ENCODE peak calls at places on chromosomes 3 and 15, in eight cellular contexts. J is SHP77, Q is T-cell, I is PC-9, P is NCI-H2081 treated with DMSO at 0.1 percent for 48 hours, V is sigmoid colon, W is IMR-90, S is A172. K is an unnamed sample.

GRCh38 chr15:41254560-41254959 is 23.5 kb downstream of the CHP1 start:
- DNase-seq in J (no peak), Q (no peak), I (no peak), P (no peak), V (no peak), W (no peak), S (no peak), K (no peak)

GRCh38 chr3:72260590-72260914 is 475.6 kb upstream of the PROK2 start:
- DNase-seq in J (no peak), Q (no peak), I (no peak), P (no peak), V (no peak), W (no peak), S (no peak), K (no peak)

GRCh38 chr3:47781326-47781684 is 388 bp downstream of the SMARCC1 start:
- DNase-seq in J (peak), Q (peak), I (no peak), P (no peak), V (peak), W (no peak), S (no peak), K (no peak)

GRCh38 chr3:188927971-188928370 is 243.8 kb upstream of the TPRG1 start:
- DNase-seq in J (no peak), Q (no peak), I (no peak), P (no peak), V (no peak), W (no peak), S (no peak), K (no peak)

GRCh38 chr3:2937055-2937454 is 173.1 kb downstream of the IL5RA start:
- DNase-seq in J (no peak), Q (no peak), I (no peak), P (no peak), V (no peak), W (no peak), S (no peak), K (no peak)

GRCh38 chr15:91857772-91858171 is 4.3 kb downstream of the SLCO3A1 start:
- DNase-seq in J (no peak), Q (no peak), I (no peak), P (no peak), V (no peak), W (no peak), S (no peak), K (no peak)

GRCh38 chr3:65783117-65783516 is 255.6 kb downstream of the MAGI1 start:
- DNase-seq in J (no peak), Q (no peak), I (no peak), P (no peak), V (no peak), W (peak), S (no peak), K (no peak)

GRCh38 chr15:45157056-45157455 is 27.3 kb downstream of the DUOX1 start:
- DNase-seq in J (no peak), Q (no peak), I (no peak), P (no peak), V (no peak), W (peak), S (peak), K (no peak)

GRCh38 chr15:36106640-36107335 is 472.6 kb upstream of the CDIN1 start:
- DNase-seq in J (no peak), Q (no peak), I (no peak), P (no peak), V (no peak), W (no peak), S (no peak), K (no peak)

GRCh38 chr3:48015451-48016182 is 599 bp downstream of the MAP4 start:
- DNase-seq in J (no peak), Q (no peak), I (no peak), P (no peak), V (no peak), W (peak), S (no peak), K (no peak)

GRCh38 chr3:149528344-149528657 is 53.8 kb downstream of the TM4SF4 start:
- DNase-seq in J (no peak), Q (no peak), I (no peak), P (no peak), V (no peak), W (no peak), S (no peak), K (no peak)

GRCh38 chr3:59940690-59941089 is 890.9 kb upstream of the CFAP20DC start:
- DNase-seq in J (no peak), Q (no peak), I (no peak), P (no peak), V (no peak), W (no peak), S (no peak), K (no peak)